ENCODE peak calls at places on chromosome X, in five cellular contexts. N, J, I, P and M are unnamed samples.

GRCh38 chrX:100883654-100884053 is 9.5 kb upstream of the NOX1 start:
- DNase-seq in J (no peak), P (no peak), I (no peak), N (no peak), M (no peak)

GRCh38 chrX:135977611-135978010 is 3.8 kb upstream of the MMGT1 start:
- DNase-seq in J (no peak), P (no peak), N (no peak), I (no peak), M (no peak)

GRCh38 chrX:137166591-137166990 is 132.8 kb upstream of the GPR101 start:
- DNase-seq in J (no peak), P (no peak), I (no peak), N (no peak), M (no peak)

GRCh38 chrX:13535371-13535770 is 34.0 kb upstream of the EGFL6 start:
- DNase-seq in I (no peak), N (no peak), J (no peak), P (no peak), M (no peak)

GRCh38 chrX:111880735-111881134 is 4.8 kb downstream of the TRPC5OS start:
- DNase-seq in J (no peak), N (no peak), P (no peak), I (no peak), M (no peak)

GRCh38 chrX:37060999-37061398 is 52.8 kb downstream of the FAM47C start:
- DNase-seq in J (no peak), I (no peak), P (no peak), N (peak), M (no peak)

GRCh38 chrX:106481341-106481740 is 130.4 kb upstream of the RADX start:
- DNase-seq in N (peak), I (no peak), J (no peak), P (no peak), M (no peak)

GRCh38 chrX:129653985-129654651 is 638 bp downstream of the APLN start:
- DNase-seq in P (peak), J (no peak), N (peak), I (no peak), M (no peak)

GRCh38 chrX:54758114-54759055 is 39.7 kb downstream of the ITIH6 start:
- DNase-seq in P (no peak), I (no peak), N (no peak), J (no peak), M (no peak)

GRCh38 chrX:106999002-106999975 is 723 bp downstream of the MORC4 start:
- DNase-seq in J (peak), I (peak), P (peak), N (peak), M (no peak)